ENCODE peak calls at places on chromosomes 16 and 17, in ten cellular contexts. M, R, A, K, I, T, J, H, P and W are unnamed samples.

GRCh38 chr17:13550291-13550690 is 51.4 kb downstream of the HS3ST3A1 start:
- DNase-seq in M (no peak), R (no peak), A (no peak), K (no peak), I (no peak), T (peak; percentile 53), J (no peak), H (no peak), P (no peak), W (no peak)

GRCh38 chr16:59047114-59047513 is 313.0 kb upstream of the GOT2 start:
- DNase-seq in M (no peak), R (no peak), A (no peak), K (no peak), I (no peak), T (no peak), J (no peak), H (no peak), P (no peak), W (no peak)

GRCh38 chr17:5745091-5745820 is 160.9 kb upstream of the NLRP1 start:
- DNase-seq in M (no peak), R (no peak), A (no peak), K (no peak), I (peak; percentile 47), T (no peak), J (no peak), H (no peak), P (no peak), W (no peak)

GRCh38 chr17:54900457-54901229 is at the start of gene TOM1L1:
- DNase-seq in M (peak; percentile 55), R (peak; percentile 96), A (peak; percentile 90), K (no peak), I (peak; percentile 72), T (peak; percentile 55), J (peak; percentile 88), H (peak; percentile 94), P (peak; percentile 83), W (no peak)

GRCh38 chr17:32518856-32519768 is 32.3 kb downstream of the CDK5R1 start:
- DNase-seq in M (no peak), R (peak; percentile 83), A (peak; percentile 63), K (no peak), I (peak; percentile 76), T (peak; percentile 55), J (peak; percentile 86), H (peak; percentile 94), P (peak; percentile 21), W (peak; percentile 71)

GRCh38 chr17:32185875-32186274 is 43.6 kb downstream of the RHOT1 start:
- DNase-seq in M (no peak), R (no peak), A (no peak), K (no peak), I (no peak), T (peak; percentile 26), J (no peak), H (no peak), P (no peak), W (no peak)

GRCh38 chr16:5838725-5839124 is 741.1 kb upstream of the EEF2KMT start:
- DNase-seq in M (no peak), R (no peak), A (no peak), K (no peak), I (no peak), T (no peak), J (no peak), H (no peak), P (no peak), W (no peak)

GRCh38 chr17:82103588-82104451 is 5.8 kb upstream of the FASN start:
- DNase-seq in M (no peak), R (no peak), A (peak; percentile 89), K (no peak), I (peak; percentile 72), T (peak; percentile 35), J (no peak), H (peak; percentile 83), P (no peak), W (no peak)

GRCh38 chr17:69763503-69763902 is 311.5 kb upstream of the KCNJ16 start:
- DNase-seq in M (peak; percentile 34), R (no peak), A (no peak), K (no peak), I (no peak), T (peak; percentile 86), J (no peak), H (no peak), P (peak; percentile 72), W (no peak)

GRCh38 chr17:16922386-16923096 is 49.4 kb downstream of the TNFRSF13B start:
- DNase-seq in M (no peak), R (peak; percentile 7), A (no peak), K (no peak), I (no peak), T (peak; percentile 18), J (no peak), H (no peak), P (no peak), W (no peak)

GRCh38 chr16:89924925-89925307 is 1.8 kb downstream of the TUBB3 start:
- DNase-seq in M (no peak), R (peak; percentile 21), A (no peak), K (no peak), I (no peak), T (no peak), J (no peak), H (no peak), P (no peak), W (no peak)

GRCh38 chr16:27993587-27993986 is 69.9 kb downstream of the GSG1L start:
- DNase-seq in M (no peak), R (no peak), A (no peak), K (no peak), I (no peak), T (no peak), J (no peak), H (no peak), P (no peak), W (no peak)

GRCh38 chr16:87956771-87957279 is 5.6 kb downstream of the BANP start:
- DNase-seq in M (peak; percentile 72), R (no peak), A (no peak), K (no peak), I (no peak), T (peak; percentile 81), J (no peak), H (no peak), P (no peak), W (peak; percentile 13)

GRCh38 chr17:7001562-7001961 is 5.7 kb downstream of the ALOX12 start:
- DNase-seq in M (peak; percentile 49), R (no peak), A (no peak), K (no peak), I (no peak), T (peak; percentile 44), J (no peak), H (peak; percentile 76), P (no peak), W (peak; percentile 24)

GRCh38 chr17:12983986-12984932 is 33.6 kb downstream of the ELAC2 start:
- DNase-seq in M (peak; percentile 71), R (no peak), A (no peak), K (no peak), I (peak; percentile 82), T (peak; percentile 45), J (no peak), H (no peak), P (no peak), W (no peak)

GRCh38 chr16:58393138-58393504 is 850 bp downstream of the GINS3 start:
- DNase-seq in M (no peak), R (no peak), A (no peak), K (no peak), I (peak; percentile 21), T (peak; percentile 9), J (no peak), H (no peak), P (peak; percentile 29), W (no peak)

GRCh38 chr16:80936410-80936809 is 70.3 kb downstream of the CMC2 start:
- DNase-seq in M (peak; percentile 85), R (no peak), A (no peak), K (no peak), I (no peak), T (peak; percentile 72), J (no peak), H (no peak), P (no peak), W (no peak)

GRCh38 chr17:82050761-82051641 is 610 bp downstream of the RFNG start:
- DNase-seq in M (no peak), R (no peak), A (no peak), K (no peak), I (no peak), T (no peak), J (no peak), H (no peak), P (no peak), W (no peak)

GRCh38 chr17:40552806-40553693 is 12.2 kb downstream of the CCR7 start:
- DNase-seq in M (no peak), R (no peak), A (peak; percentile 20), K (no peak), I (no peak), T (no peak), J (no peak), H (peak; percentile 26), P (no peak), W (no peak)

GRCh38 chr17:64739316-64740058 is 77.4 kb upstream of the SMURF2 start:
- DNase-seq in M (peak; percentile 63), R (no peak), A (no peak), K (no peak), I (no peak), T (peak; percentile 66), J (no peak), H (peak; percentile 67), P (no peak), W (no peak)

GRCh38 chr16:20094157-20094556 is 20.5 kb upstream of the GPR139 start:
- DNase-seq in M (no peak), R (no peak), A (no peak), K (no peak), I (no peak), T (no peak), J (no peak), H (no peak), P (no peak), W (no peak)

GRCh38 chr17:4555863-4556646 is 871 bp upstream of the MYBBP1A start:
- DNase-seq in M (no peak), R (no peak), A (no peak), K (no peak), I (no peak), T (no peak), J (no peak), H (no peak), P (no peak), W (no peak)

GRCh38 chr17:38602862-38603785 is 2.6 kb downstream of the SRCIN1 start:
- DNase-seq in M (no peak), R (no peak), A (no peak), K (peak; percentile 34), I (peak; percentile 3), T (no peak), J (no peak), H (no peak), P (no peak), W (no peak)

GRCh38 chr16:31135535-31136286 is at the start of gene PRSS8:
- DNase-seq in M (no peak), R (no peak), A (peak; percentile 96), K (no peak), I (peak; percentile 45), T (no peak), J (no peak), H (peak; percentile 75), P (no peak), W (no peak)